ENCODE peak calls at places on chromosomes 13 and 19, in four cellular contexts. U is Panc1, H is GM12878, T is breast epithelium. G is an unnamed sample.

GRCh38 chr13:28707629-28708427 is 10.9 kb downstream of the SLC46A3 start:
- DNase-seq in U (no peak), T (no peak), H (peak), G (no peak)

GRCh38 chr19:43618921-43619261 is 538 bp downstream of the ZNF428 start:
- DNase-seq in T (no peak), U (peak), H (peak), G (peak)

GRCh38 chr19:27746691-27747380 is 1466.1 kb downstream of the UQCRFS1 start:
- DNase-seq in H (no peak), U (no peak), T (peak), G (no peak)

GRCh38 chr13:27573265-27573664 is 47.1 kb downstream of the LNX2 start:
- DNase-seq in U (no peak), H (no peak), T (no peak), G (no peak)

GRCh38 chr19:52722062-52723005 is 12.5 kb downstream of the ZNF611 start:
- DNase-seq in U (no peak), H (no peak), T (no peak), G (no peak)

GRCh38 chr13:75400775-75401174 is 81.2 kb downstream of the TBC1D4 start:
- DNase-seq in T (no peak), U (no peak), H (no peak), G (no peak)

GRCh38 chr13:48801255-48801654 is 147.5 kb downstream of the CYSLTR2 start:
- DNase-seq in T (no peak), H (no peak), U (no peak), G (no peak)

GRCh38 chr19:21604941-21605548 is 99.6 kb downstream of the ZNF429 start:
- DNase-seq in H (no peak), U (no peak), T (peak), G (no peak)

GRCh38 chr13:100197591-100198365 is 108.9 kb downstream of the PCCA start:
- DNase-seq in H (no peak), U (no peak), T (no peak), G (no peak)

GRCh38 chr19:17703823-17704463 is 15.3 kb upstream of the MAP1S start:
- DNase-seq in T (no peak), U (peak), H (no peak), G (no peak)

GRCh38 chr13:33052446-33052845 is 36.2 kb downstream of the KL start:
- DNase-seq in H (no peak), T (no peak), U (no peak), G (no peak)

GRCh38 chr19:28426110-28426901 is 786.6 kb downstream of the UQCRFS1 start:
- DNase-seq in T (no peak), H (no peak), U (no peak), G (no peak)

GRCh38 chr13:102845630-102846260 is at the start of gene ERCC5:
- DNase-seq in U (peak), H (peak), T (peak), G (peak)

GRCh38 chr13:42571895-42572294 is 2.1 kb upstream of the TNFSF11 start:
- DNase-seq in H (no peak), T (no peak), U (no peak), G (no peak)

GRCh38 chr19:32018014-32018413 is 327.4 kb upstream of the ZNF507 start:
- DNase-seq in U (no peak), H (no peak), T (peak), G (no peak)

GRCh38 chr19:8592231-8593009 is 15.2 kb upstream of the MYO1F start:
- DNase-seq in H (no peak), T (peak), U (peak), G (no peak)

DNA sequence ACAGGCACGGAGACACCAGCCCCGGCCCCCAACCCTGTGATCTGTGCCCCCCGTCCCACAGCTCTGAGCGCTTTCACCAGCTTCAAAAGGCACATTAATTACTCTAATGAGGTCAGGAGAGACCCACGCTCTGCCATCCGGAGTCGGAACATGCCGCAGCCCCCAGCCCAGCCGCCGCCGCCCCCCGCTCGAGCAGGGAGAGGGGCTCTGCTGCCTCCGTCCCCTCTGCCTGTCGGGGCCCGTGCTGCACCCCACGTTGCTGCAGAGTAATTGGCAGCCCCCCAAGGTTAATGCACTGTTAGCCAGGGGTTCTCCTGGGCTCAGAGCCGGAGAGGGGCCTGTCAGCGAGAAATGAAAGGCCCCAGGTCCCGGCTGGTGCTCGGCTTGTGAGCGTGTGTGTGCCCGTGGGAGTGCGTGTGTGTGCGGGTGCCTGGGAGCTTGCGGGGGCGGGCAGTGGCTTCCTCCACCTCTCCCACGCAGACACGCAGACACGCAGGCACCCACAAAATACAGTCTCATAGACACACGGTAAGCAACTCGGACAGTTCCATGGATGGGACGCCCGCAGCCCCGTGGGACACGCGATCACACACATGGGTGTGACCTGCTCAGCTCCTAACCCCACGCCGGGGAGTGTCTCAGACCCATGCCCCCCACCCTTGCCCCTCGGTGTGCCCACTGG is 4.9 kb upstream of the EFNA2 start:
- DNase-seq in U (no peak), H (no peak), T (no peak), G (no peak)
- TF ChIP-seq POLR2AphosphoS5 in U (no peak), H (no peak), T (no peak), G (no peak)

GRCh38 chr13:60343978-60344377 is 53.0 kb upstream of the TDRD3 start:
- DNase-seq in T (no peak), H (no peak), U (no peak), G (no peak)
- TF ChIP-seq POLR2AphosphoS5 in T (no peak), H (no peak), U (no peak), G (no peak)

GRCh38 chr19:14775855-14776254 is 2.5 kb downstream of the ADGRE2 start:
- DNase-seq in H (no peak), T (no peak), U (no peak), G (no peak)
- TF ChIP-seq POLR2AphosphoS5 in H (no peak), T (no peak), U (no peak), G (no peak)

GRCh38 chr19:2973229-2973628 is 4.1 kb upstream of the TLE6 start:
- DNase-seq in U (no peak), T (no peak), H (no peak), G (no peak)
- TF ChIP-seq POLR2AphosphoS5 in U (no peak), T (peak), H (no peak), G (no peak)

DNA sequence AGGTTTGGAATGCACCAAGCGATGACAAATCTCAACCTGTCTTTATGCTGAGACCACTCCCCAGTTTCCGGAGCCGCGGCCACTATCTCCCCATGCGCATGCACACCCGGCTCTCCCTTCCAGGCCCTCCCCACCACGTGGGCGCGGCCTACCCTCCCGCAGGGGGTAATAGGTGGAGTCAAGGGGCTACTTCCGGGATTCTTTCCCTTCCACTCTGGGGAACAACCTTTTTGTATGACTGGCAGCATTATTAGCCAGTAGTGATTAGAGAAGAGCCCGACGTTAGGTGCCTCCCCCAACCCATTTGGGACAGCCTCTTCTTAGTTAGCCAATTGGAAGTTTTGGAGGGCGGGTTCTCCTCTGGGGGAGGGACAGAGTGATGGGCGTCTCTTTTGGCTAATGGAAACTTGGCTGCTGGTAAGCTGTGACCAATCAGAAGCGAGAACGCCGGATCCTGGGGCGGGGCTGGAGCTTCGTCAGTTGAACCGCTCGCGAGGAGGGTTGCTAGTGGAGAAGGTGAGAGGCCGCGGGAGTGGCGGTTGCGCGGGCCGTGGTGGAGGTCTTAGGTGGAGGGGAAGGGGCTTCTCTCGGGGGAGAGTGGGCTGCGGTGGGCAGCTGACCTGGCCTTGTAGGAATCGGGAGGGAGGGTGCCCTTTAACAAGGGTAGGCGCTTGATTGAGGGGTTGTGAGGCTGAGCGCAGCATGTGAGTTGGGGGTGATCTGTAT is at the start of gene CCDC61:
- DNase-seq in U (peak), H (peak), T (peak), G (peak)
- TF ChIP-seq POLR2AphosphoS5 in U (peak), H (peak), T (no peak), G (peak)

DNA sequence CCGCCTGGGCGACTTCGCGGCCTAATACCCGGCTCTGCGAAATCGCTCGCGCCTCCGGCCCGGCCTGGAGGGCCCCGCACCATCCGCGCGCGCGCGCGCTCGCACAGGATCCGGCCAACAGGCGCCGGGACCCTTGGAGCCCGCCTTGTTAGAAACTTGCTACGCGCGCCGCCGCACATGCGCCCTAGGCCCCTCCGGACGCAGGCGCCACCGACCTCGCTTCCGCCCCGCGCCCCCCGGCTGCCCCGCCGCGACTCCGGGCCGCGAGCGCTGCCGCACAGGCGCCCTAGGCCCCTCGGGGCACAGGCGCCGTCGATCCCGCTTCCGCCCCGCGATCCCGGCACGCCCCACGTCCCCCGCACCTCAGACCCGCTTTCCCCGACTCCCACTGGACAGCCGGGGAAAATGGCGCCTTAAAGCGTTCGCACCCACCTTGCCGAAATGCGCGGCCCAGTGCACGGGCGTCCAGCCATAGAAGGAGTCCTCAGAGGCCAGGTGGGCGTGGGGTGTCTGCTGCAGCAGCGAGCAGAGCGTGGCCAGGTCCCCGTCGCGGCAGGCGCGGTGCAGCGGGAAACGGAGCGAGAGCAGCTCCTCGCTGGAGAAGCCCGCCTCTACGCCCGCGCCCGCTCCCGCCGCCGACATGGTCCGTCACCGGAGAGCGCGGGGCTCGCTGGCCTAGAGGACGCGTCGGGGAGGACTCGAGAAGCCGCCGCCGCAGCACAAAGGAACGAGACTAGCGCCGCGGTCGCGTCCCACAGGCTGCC is 394 bp downstream of the ANKRD10 start:
- DNase-seq in H (no peak), T (peak), U (no peak), G (peak)
- TF ChIP-seq POLR2AphosphoS5 in H (no peak), T (peak), U (peak), G (no peak)

GRCh38 chr19:5790573-5791520 is at the start of gene DUS3L:
- DNase-seq in H (peak), U (peak), T (peak), G (peak)
- TF ChIP-seq POLR2AphosphoS5 in H (peak), U (peak), T (peak), G (peak)

DNA sequence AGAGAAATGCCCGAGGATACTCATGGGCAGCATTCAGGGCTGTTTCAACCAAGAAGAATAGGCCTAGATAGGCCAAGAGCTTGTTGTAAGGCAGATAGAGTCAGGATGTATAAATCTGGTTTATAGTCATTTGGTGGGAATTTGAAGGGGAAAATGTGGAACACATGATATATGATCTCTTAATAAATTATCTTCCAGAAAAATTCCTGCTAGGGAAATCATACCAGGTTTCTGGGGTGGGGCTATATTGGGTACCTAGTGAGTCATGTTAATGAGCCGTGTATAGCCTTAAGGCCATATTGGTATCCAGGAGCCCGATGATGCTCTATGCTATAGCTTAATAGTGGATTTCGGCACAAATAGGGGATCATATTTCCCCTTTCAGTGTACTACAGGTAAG is 51.5 kb upstream of the HTR2A start:
- DNase-seq in H (no peak), T (no peak), U (no peak), G (no peak)
- TF ChIP-seq POLR2AphosphoS5 in H (no peak), T (no peak), U (no peak), G (no peak)

GRCh38 chr19:10291554-10292205 is 1.9 kb downstream of the ICAM5 start:
- DNase-seq in U (no peak), H (no peak), T (no peak), G (no peak)

GRCh38 chr19:10289836-10290438 is at the start of gene ICAM5:
- DNase-seq in H (no peak), T (no peak), U (no peak), G (no peak)

GRCh38 chr19:10292206-10292788 is 2.5 kb downstream of the ICAM5 start:
- DNase-seq in T (peak), U (no peak), H (no peak), G (peak)

GRCh38 chr19:10290439-10290875 is 705 bp downstream of the ICAM5 start:
- DNase-seq in T (no peak), U (no peak), H (no peak), G (no peak)

GRCh38 chr19:10290876-10291553 is 1.3 kb downstream of the ICAM5 start:
- DNase-seq in T (peak), U (no peak), H (no peak), G (no peak)
- TF ChIP-seq POLR2AphosphoS5 in T (no peak), U (no peak), H (no peak), G (no peak)